ENCODE peak calls at places on chromosomes 11 and 22, in four cellular contexts. V, Y, Z and D are unnamed samples.

GRCh38 chr22:40083794-40084193 is 89.0 kb downstream of the FAM83F start:
- DNase-seq in Y (no peak), V (no peak), Z (no peak), D (no peak)

GRCh38 chr11:113632981-113633380 is 73.1 kb downstream of the TMPRSS5 start:
- DNase-seq in Z (no peak), Y (no peak), V (no peak), D (no peak)

GRCh38 chr22:48575567-48576332 is 1251.9 kb downstream of the BRD1 start:
- DNase-seq in Y (no peak), V (no peak), Z (no peak), D (no peak)

GRCh38 chr22:41902932-41903421 is 11.9 kb downstream of the SHISA8 start:
- DNase-seq in Z (no peak), Y (no peak), V (no peak), D (no peak)

GRCh38 chr22:32389685-32390084 is 22.4 kb downstream of the RTCB start:
- DNase-seq in V (no peak), Y (no peak), Z (peak; percentile 31), D (peak; percentile 11)

GRCh38 chr11:133966924-133967598 is 10.3 kb upstream of the IGSF9B start:
- DNase-seq in Z (peak; percentile 50), V (no peak), Y (peak; percentile 77), D (no peak)

GRCh38 chr22:45336971-45337431 is 27.3 kb downstream of the FAM118A start:
- DNase-seq in Y (no peak), Z (no peak), V (no peak), D (no peak)

GRCh38 chr11:78397398-78397797 is 20.2 kb downstream of the GAB2 start:
- DNase-seq in Y (no peak), V (no peak), Z (no peak), D (no peak)

GRCh38 chr11:44434191-44434590 is 124.3 kb upstream of the ALX4 start:
- DNase-seq in V (no peak), Y (no peak), Z (peak; percentile 26), D (no peak)

GRCh38 chr11:44437122-44437521 is 127.2 kb upstream of the ALX4 start:
- DNase-seq in V (no peak), Z (no peak), Y (no peak), D (no peak)
- H3K56ac ChIP-seq in V (no peak overlapping the region), Z (no peak overlapping the region), Y (no peak overlapping the region), D (no peak overlapping the region)

DNA sequence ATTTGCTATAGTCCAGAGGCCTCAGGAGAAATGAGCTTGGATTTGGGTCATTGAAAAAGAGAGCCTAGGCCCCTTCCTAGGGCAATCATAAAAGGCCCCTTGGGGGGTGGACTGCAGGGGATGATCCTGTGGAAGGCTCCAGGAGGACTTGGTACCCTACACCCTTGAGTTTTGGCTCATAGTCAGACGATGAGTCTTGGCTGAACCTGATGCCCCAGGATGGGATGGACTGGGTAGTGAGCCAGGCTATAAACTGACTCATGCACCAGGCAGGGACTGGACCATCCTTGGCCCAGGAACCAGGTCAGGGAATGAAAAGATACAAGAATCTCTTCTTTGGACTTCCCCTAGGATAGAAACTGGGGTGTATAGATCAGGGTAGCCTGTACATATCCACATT is 54.2 kb downstream of the NAV2 start:
- DNase-seq in Y (no peak), V (no peak), Z (no peak), D (peak; percentile 11)
- H3K27me3 ChIP-seq in Y (no peaks in the 10 kb centered on the region), V (no peaks in the 10 kb centered on the region), Z (no peaks in the 10 kb centered on the region), D (peaks cover 5% of the 10 kb centered on the region)

GRCh38 chr22:19964701-19965386 is 23.2 kb upstream of the TXNRD2 start:
- DNase-seq in Y (no peak), V (no peak), Z (no peak), D (no peak)
- H3K56ac ChIP-seq in Y (no peak overlapping the region), V (no peak overlapping the region), Z (no peak overlapping the region), D (no peak overlapping the region)

GRCh38 chr11:71188886-71189767 is 63.2 kb downstream of the SHANK2 start:
- DNase-seq in Z (no peak), Y (no peak), V (no peak), D (no peak)

GRCh38 chr11:71191201-71191600 is 61.2 kb downstream of the SHANK2 start:
- DNase-seq in V (no peak), Z (no peak), Y (no peak), D (no peak)

GRCh38 chr11:71190551-71190950 is 61.8 kb downstream of the SHANK2 start:
- DNase-seq in V (no peak), Y (no peak), Z (no peak), D (no peak)

GRCh38 chr11:71188073-71188472 is 64.3 kb downstream of the SHANK2 start:
- DNase-seq in V (no peak), Y (no peak), Z (no peak), D (no peak)

GRCh38 chr11:71189768-71190315 is 62.5 kb downstream of the SHANK2 start:
- DNase-seq in Y (no peak), V (no peak), Z (no peak), D (no peak)
- H3K27me3 ChIP-seq in Y (no peaks in the 10 kb centered on the region), V (no peaks in the 10 kb centered on the region), Z (no peaks in the 10 kb centered on the region), D (no peaks in the 10 kb centered on the region)

GRCh38 chr11:116929393-116930090 is 92.1 kb upstream of the APOA1 start:
- DNase-seq in Y (no peak), Z (no peak), V (no peak), D (peak; percentile 19)
- H3K56ac ChIP-seq in Y (no peak overlapping the region), Z (no peak overlapping the region), V (no peak overlapping the region), D (no peak overlapping the region)

DNA sequence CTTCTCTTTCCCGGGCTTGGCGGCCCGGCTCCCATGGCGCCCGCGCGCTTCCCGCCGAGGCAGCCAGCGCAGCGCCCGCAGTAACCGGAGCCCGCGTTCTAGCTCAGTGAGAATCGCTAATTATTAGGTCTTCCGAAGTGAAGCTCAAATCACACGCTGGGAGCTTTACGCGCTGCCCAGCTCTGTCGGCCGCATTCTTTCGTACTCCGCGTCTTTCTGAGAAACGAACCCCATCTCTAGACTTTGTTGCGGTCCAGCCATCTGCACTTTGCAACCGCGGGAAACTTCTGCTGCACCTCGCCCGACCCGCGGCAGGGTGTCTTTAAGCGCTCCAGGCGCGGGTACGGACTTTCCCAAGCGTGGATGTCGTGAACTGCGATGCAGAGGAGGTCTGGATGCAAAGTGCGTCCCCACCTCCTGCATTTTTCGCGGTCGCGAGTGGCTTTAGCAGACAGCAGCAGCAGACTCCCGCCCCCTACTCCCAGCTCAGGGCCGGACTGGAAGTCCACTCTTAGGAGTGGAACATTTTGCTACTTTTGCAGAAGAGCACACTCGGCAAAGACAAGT is 6.0 kb upstream of the PAX6 start:
- DNase-seq in V (no peak), Y (no peak), Z (peak; percentile 27), D (no peak)
- H3K27me3 ChIP-seq in V (peaks cover 95% of the 10 kb centered on the region), Y (peaks cover 95% of the 10 kb centered on the region), Z (peaks cover 75% of the 10 kb centered on the region), D (peaks cover 96% of the 10 kb centered on the region)

GRCh38 chr11:77212314-77213007 is 84.4 kb downstream of the MYO7A start:
- DNase-seq in Y (no peak), Z (peak; percentile 27), V (no peak), D (no peak)

GRCh38 chr11:77215106-77215505 is 86.4 kb downstream of the GDPD4 start:
- DNase-seq in Z (no peak), V (no peak), Y (no peak), D (no peak)

GRCh38 chr11:77214557-77214956 is 86.5 kb downstream of the MYO7A start:
- DNase-seq in V (no peak), Z (no peak), Y (no peak), D (no peak)

GRCh38 chr11:77213029-77213579 is 85.1 kb downstream of the MYO7A start:
- DNase-seq in Y (no peak), Z (no peak), V (no peak), D (no peak)

GRCh38 chr11:77213589-77214428 is 85.8 kb downstream of the MYO7A start:
- DNase-seq in Z (no peak), V (no peak), Y (no peak), D (no peak)
- H3K56ac ChIP-seq in Z (no peak overlapping the region), V (no peak overlapping the region), Y (no peak overlapping the region), D (no peak overlapping the region)